ENCODE peak calls at places on chromosomes 5 and 9, in seven cellular contexts. L is upper lobe of right lung, B is midbrain, P is neural crest cell, D is kidney epithelial cell, Q is astrocyte of the spinal cord, U is left ventricle myocardium superior. N is an unnamed sample.

GRCh38 chr5:139131062-139131856 is 66.9 kb downstream of the SIL1 start:
- DNase-seq in L (no peak), B (peak), P (no peak), D (no peak), Q (peak), U (peak), N (peak)

GRCh38 chr5:141637693-141638419 is 1.1 kb downstream of the RELL2 start:
- DNase-seq in L (peak), B (peak), P (peak), D (no peak), Q (peak), U (peak), N (peak)

GRCh38 chr9:100700689-100701318 is 122.9 kb downstream of the CAVIN4 start:
- DNase-seq in L (no peak), B (peak), P (peak), D (no peak), Q (no peak), U (no peak), N (peak)

GRCh38 chr9:137970098-137970497 is 92.5 kb downstream of the CACNA1B start:
- DNase-seq in L (peak), B (no peak), P (no peak), D (no peak), Q (no peak), U (peak), N (no peak)

GRCh38 chr5:172573986-172574844 is 66.8 kb upstream of the NEURL1B start:
- DNase-seq in L (no peak), B (peak), P (no peak), D (no peak), Q (no peak), U (no peak), N (no peak)

GRCh38 chr9:3949744-3950143 is 350.1 kb downstream of the GLIS3 start:
- DNase-seq in L (no peak), B (no peak), P (no peak), D (no peak), Q (no peak), U (no peak), N (no peak)

GRCh38 chr5:168314735-168315411 is 23.4 kb downstream of the WWC1 start:
- DNase-seq in L (peak), B (no peak), P (no peak), D (peak), Q (peak), U (no peak), N (peak)

GRCh38 chr5:153523831-153524230 is 33.4 kb downstream of the GRIA1 start:
- DNase-seq in L (no peak), B (no peak), P (no peak), D (no peak), Q (peak), U (peak), N (peak)

GRCh38 chr5:37857696-37858095 is 17.9 kb upstream of the GDNF start:
- DNase-seq in L (no peak), B (no peak), P (no peak), D (no peak), Q (no peak), U (no peak), N (no peak)

GRCh38 chr5:14954620-14955343 is 83.2 kb upstream of the ANKH start:
- DNase-seq in L (no peak), B (no peak), P (no peak), D (no peak), Q (no peak), U (peak), N (no peak)

N was measured in choroid plexus epithelial cell.